ENCODE peak calls at places on chromosomes 4 and X, in six cellular contexts. H, Z, W, L, N and G are unnamed samples.

GRCh38 chr4:8539661-8540060 is 40.5 kb upstream of the GPR78 start:
- DNase-seq in H (no peak), Z (no peak), W (no peak), L (no peak), N (no peak), G (peak; percentile 15)

GRCh38 chrX:19627081-19627480 is 111.8 kb upstream of the MAP3K15 start:
- DNase-seq in H (no peak), Z (no peak), W (no peak), L (peak; percentile 14), N (no peak), G (no peak)

GRCh38 chr4:133759428-133759827 is 442.2 kb downstream of the PABPC4L start:
- DNase-seq in H (no peak), Z (no peak), W (no peak), L (no peak), N (no peak), G (no peak)

GRCh38 chrX:71872542-71873458 is 37.8 kb upstream of the NHSL2 start:
- DNase-seq in H (no peak), Z (no peak), W (no peak), L (no peak), N (no peak), G (no peak)

GRCh38 chrX:16320765-16321355 is 153.6 kb downstream of the MAGEB17 start:
- DNase-seq in H (no peak), Z (no peak), W (no peak), L (no peak), N (no peak), G (no peak)

GRCh38 chrX:20067709-20068315 is 48.9 kb downstream of the MAP7D2 start:
- DNase-seq in H (peak; percentile 76), Z (no peak), W (peak; percentile 8), L (peak; percentile 72), N (peak; percentile 47), G (no peak)

GRCh38 chr4:139368990-139369389 is 66.7 kb upstream of the NDUFC1 start:
- DNase-seq in H (no peak), Z (no peak), W (no peak), L (no peak), N (no peak), G (no peak)

GRCh38 chr4:20019310-20020015 is 232.2 kb upstream of the SLIT2 start:
- DNase-seq in H (no peak), Z (no peak), W (no peak), L (no peak), N (no peak), G (no peak)

GRCh38 chrX:45596190-45596808 is 395.6 kb upstream of the DIPK2B start:
- DNase-seq in H (no peak), Z (no peak), W (no peak), L (no peak), N (no peak), G (no peak)

GRCh38 chr4:67229148-67229547 is 316.2 kb downstream of the CENPC start:
- DNase-seq in H (peak; percentile 6), Z (no peak), W (no peak), L (no peak), N (no peak), G (no peak)

GRCh38 chrX:15202458-15203177 is 67.3 kb downstream of the ASB9 start:
- DNase-seq in H (no peak), Z (no peak), W (no peak), L (no peak), N (no peak), G (no peak)

GRCh38 chr4:142485452-142485851 is 360.6 kb downstream of the INPP4B start:
- DNase-seq in H (no peak), Z (no peak), W (no peak), L (no peak), N (no peak), G (no peak)

GRCh38 chrX:9132036-9132435 is 98.1 kb upstream of the FAM9B start:
- DNase-seq in H (no peak), Z (no peak), W (no peak), L (no peak), N (no peak), G (no peak)

GRCh38 chr4:179465131-179465797 is 2023.0 kb upstream of the AGA start:
- DNase-seq in H (no peak), Z (no peak), W (peak; percentile 4), L (no peak), N (no peak), G (peak; percentile 61)

GRCh38 chr4:15400911-15401671 is 26.7 kb upstream of the C1QTNF7 start:
- DNase-seq in H (peak; percentile 80), Z (no peak), W (no peak), L (peak; percentile 47), N (peak; percentile 24), G (peak; percentile 75)

GRCh38 chrX:1481636-1482529 is 29.2 kb upstream of the ASMTL start:
- DNase-seq in H (peak; percentile 48), Z (no peak), W (peak; percentile 74), L (peak; percentile 43), N (peak; percentile 57), G (peak; percentile 85)

GRCh38 chrX:1851527-1851926 is 236.7 kb downstream of the ASMT start:
- DNase-seq in H (no peak), Z (no peak), W (no peak), L (no peak), N (no peak), G (no peak)

GRCh38 chr4:171676555-171677215 is 136.5 kb upstream of the GALNTL6 start:
- DNase-seq in H (no peak), Z (no peak), W (no peak), L (no peak), N (no peak), G (no peak)

GRCh38 chr4:90769251-90769650 is 642.1 kb downstream of the CCSER1 start:
- DNase-seq in H (no peak), Z (peak; percentile 30), W (no peak), L (no peak), N (no peak), G (no peak)

GRCh38 chr4:145935253-145936141 is 3.1 kb downstream of the ZNF827 start:
- DNase-seq in H (no peak), Z (peak; percentile 35), W (peak; percentile 7), L (peak; percentile 43), N (peak; percentile 65), G (peak; percentile 50)

GRCh38 chrX:150476183-150476699 is 92.2 kb upstream of the MTM1 start:
- DNase-seq in H (no peak), Z (no peak), W (no peak), L (no peak), N (no peak), G (no peak)

GRCh38 chr4:87566276-87566675 is 37.1 kb upstream of the SPARCL1 start:
- DNase-seq in H (no peak), Z (no peak), W (no peak), L (no peak), N (no peak), G (no peak)

GRCh38 chr4:186345184-186345583 is 79.2 kb downstream of the F11 start:
- DNase-seq in H (no peak), Z (no peak), W (no peak), L (no peak), N (no peak), G (no peak)

GRCh38 chr4:10273030-10273429 is 156.4 kb upstream of the WDR1 start:
- DNase-seq in H (no peak), Z (no peak), W (no peak), L (no peak), N (no peak), G (no peak)

GRCh38 chr4:140238353-140239041 is 84.5 kb upstream of the MAML3 start:
- DNase-seq in H (peak; percentile 84), Z (peak; percentile 95), W (peak; percentile 12), L (peak; percentile 91), N (peak; percentile 91), G (no peak)

GRCh38 chr4:35539404-35540055 is 704.8 kb downstream of the ARAP2 start:
- DNase-seq in H (no peak), Z (no peak), W (no peak), L (no peak), N (no peak), G (no peak)

GRCh38 chr4:169604131-169604900 is 8.1 kb downstream of the NEK1 start:
- DNase-seq in H (no peak), Z (peak; percentile 68), W (peak; percentile 82), L (no peak), N (no peak), G (no peak)

GRCh38 chrX:140504371-140505324 is at the start of gene SOX3:
- DNase-seq in H (no peak), Z (no peak), W (no peak), L (no peak), N (no peak), G (no peak)
- H3K4me3 ChIP-seq in H (peak within 1 kb of the TSS; percentile 50), Z (no peak within 1 kb of the TSS), W (no peak within 1 kb of the TSS), L (peak within 1 kb of the TSS; percentile 57), N (no peak within 1 kb of the TSS), G (no peak within 1 kb of the TSS)

GRCh38 chrX:53223068-53223693 is 1.8 kb downstream of the KDM5C start:
- DNase-seq in H (no peak), Z (no peak), W (peak; percentile 30), L (no peak), N (peak; percentile 23), G (no peak)
- TF ChIP-seq CTCF in H (no peak), Z (peak; percentile 10), W (peak; percentile 8), L (no peak), N (no peak), G (peak; percentile 9)

DNA sequence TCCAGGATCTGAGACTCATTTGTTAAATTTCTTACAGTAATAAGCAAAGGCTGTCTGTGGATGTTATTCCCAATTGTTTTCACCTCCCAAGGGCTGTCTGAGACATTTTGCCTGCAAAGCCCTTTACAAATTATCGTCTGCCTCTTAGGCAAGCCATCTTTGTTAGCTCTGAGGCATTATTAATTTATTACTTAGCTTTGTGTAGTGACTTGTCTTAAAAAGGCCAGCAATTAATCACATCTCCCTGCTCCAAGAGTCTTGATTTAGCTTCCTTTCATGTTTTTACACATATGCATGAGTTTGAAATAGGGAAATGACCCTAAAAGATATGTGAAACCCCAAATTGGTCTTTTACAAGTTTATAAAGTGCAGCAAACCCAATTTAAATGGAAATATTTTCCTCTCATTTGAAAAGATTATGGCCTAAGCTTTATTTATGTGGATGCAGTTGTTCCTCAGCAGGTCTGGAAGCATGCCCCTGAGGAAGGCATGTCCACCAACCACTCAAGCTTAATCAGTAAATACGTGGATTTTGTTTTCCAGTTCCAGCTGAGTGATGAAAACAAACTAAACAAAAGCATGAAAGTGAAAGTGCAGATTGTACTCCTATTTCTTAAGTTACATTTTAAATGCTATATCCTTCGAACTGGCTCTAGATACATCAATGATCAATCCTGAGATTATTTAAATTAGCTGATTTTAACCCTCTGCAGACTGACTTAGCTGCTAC is 173.6 kb upstream of the LNX1 start:
- DNase-seq in H (no peak), Z (no peak), W (no peak), L (no peak), N (no peak), G (no peak)
- H3K4me3 ChIP-seq in H (no peak overlapping the region), Z (no peak overlapping the region), W (no peak overlapping the region), L (no peak overlapping the region), N (no peak overlapping the region), G (no peak overlapping the region)

DNA sequence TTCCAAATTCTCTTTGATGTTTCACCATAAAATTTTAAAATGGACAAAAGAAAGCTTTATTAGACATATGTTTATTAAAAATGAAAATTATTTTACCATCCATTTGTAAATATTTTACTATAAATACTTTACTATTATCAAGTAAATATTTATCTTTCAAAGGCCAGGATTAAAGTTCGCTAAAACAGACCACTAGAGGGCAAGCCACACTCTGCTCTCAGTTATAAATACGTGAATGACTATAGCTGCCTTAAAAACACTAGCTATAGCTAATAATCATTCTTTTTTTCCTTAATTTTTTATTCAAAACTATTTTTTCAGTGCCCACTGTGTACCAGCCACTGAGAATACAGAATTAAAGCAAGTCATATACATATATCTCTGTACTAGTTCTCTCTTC is 38.6 kb downstream of the UNC5C start:
- DNase-seq in H (peak; percentile 15), Z (peak; percentile 21), W (peak; percentile 10), L (no peak), N (no peak), G (no peak)
- TF ChIP-seq CTCF in H (peak; percentile 49), Z (peak; percentile 80), W (no peak), L (peak; percentile 73), N (peak; percentile 50), G (no peak)